ENCODE peak calls at places on chromosomes 13 and 19, in five cellular contexts. One of them, this sample, is unnamed.

GRCh38 chr19:6126335-6126974 is 9.0 kb upstream of the ACSBG2 start:
- DNase-seq in GM23338: peak
- DNase-seq in left ventricle myocardium inferior: no peak
- DNase-seq in lower leg skin: no peak
- DNase-seq in naive thymus-derived CD4-positive, alpha-beta T cell: no peak
- DNase-seq in this sample: no peak

GRCh38 chr19:52585101-52585500 is 15.0 kb downstream of the ZNF701 start:
- DNase-seq in left ventricle myocardium inferior: no peak
- DNase-seq in naive thymus-derived CD4-positive, alpha-beta T cell: no peak
- DNase-seq in GM23338: peak
- DNase-seq in lower leg skin: peak
- DNase-seq in this sample: no peak

GRCh38 chr13:113410472-113411201 is 42.7 kb downstream of the ADPRHL1 start:
- DNase-seq in lower leg skin: no peak
- DNase-seq in left ventricle myocardium inferior: no peak
- DNase-seq in naive thymus-derived CD4-positive, alpha-beta T cell: no peak
- DNase-seq in GM23338: no peak
- DNase-seq in this sample: no peak

GRCh38 chr13:73579574-73580274 is 520.9 kb downstream of the KLF5 start:
- DNase-seq in lower leg skin: no peak
- DNase-seq in naive thymus-derived CD4-positive, alpha-beta T cell: no peak
- DNase-seq in left ventricle myocardium inferior: no peak
- DNase-seq in GM23338: no peak
- DNase-seq in this sample: no peak

GRCh38 chr13:66200555-66200954 is 1029.6 kb downstream of the PCDH9 start:
- DNase-seq in naive thymus-derived CD4-positive, alpha-beta T cell: no peak
- DNase-seq in GM23338: no peak
- DNase-seq in left ventricle myocardium inferior: no peak
- DNase-seq in lower leg skin: no peak
- DNase-seq in this sample: no peak

GRCh38 chr19:10159610-10160009 is 35.1 kb downstream of the DNMT1 start:
- DNase-seq in naive thymus-derived CD4-positive, alpha-beta T cell: no peak
- DNase-seq in lower leg skin: no peak
- DNase-seq in GM23338: no peak
- DNase-seq in left ventricle myocardium inferior: no peak
- DNase-seq in this sample: no peak

GRCh38 chr13:67557642-67558241 is 327.6 kb upstream of the PCDH9 start:
- DNase-seq in left ventricle myocardium inferior: no peak
- DNase-seq in lower leg skin: no peak
- DNase-seq in GM23338: no peak
- DNase-seq in naive thymus-derived CD4-positive, alpha-beta T cell: no peak
- DNase-seq in this sample: no peak

GRCh38 chr13:110771194-110771593 is 57.7 kb downstream of the ING1 start:
- DNase-seq in left ventricle myocardium inferior: no peak
- DNase-seq in lower leg skin: no peak
- DNase-seq in naive thymus-derived CD4-positive, alpha-beta T cell: no peak
- DNase-seq in GM23338: no peak
- DNase-seq in this sample: no peak

GRCh38 chr13:75489502-75490263 is 7.7 kb upstream of the TBC1D4 start:
- DNase-seq in left ventricle myocardium inferior: no peak
- DNase-seq in GM23338: no peak
- DNase-seq in naive thymus-derived CD4-positive, alpha-beta T cell: no peak
- DNase-seq in lower leg skin: no peak
- DNase-seq in this sample: no peak

GRCh38 chr19:52603558-52604207 is 33.6 kb downstream of the ZNF701 start:
- DNase-seq in GM23338: no peak
- DNase-seq in lower leg skin: peak
- DNase-seq in naive thymus-derived CD4-positive, alpha-beta T cell: no peak
- DNase-seq in left ventricle myocardium inferior: no peak
- DNase-seq in this sample: no peak

GRCh38 chr19:35379992-35380391 is 9.1 kb downstream of the GPR42 start:
- DNase-seq in left ventricle myocardium inferior: no peak
- DNase-seq in lower leg skin: peak
- DNase-seq in GM23338: no peak
- DNase-seq in naive thymus-derived CD4-positive, alpha-beta T cell: no peak
- DNase-seq in this sample: no peak

GRCh38 chr19:18291590-18292459 is 10.4 kb upstream of the JUND start:
- DNase-seq in naive thymus-derived CD4-positive, alpha-beta T cell: peak
- DNase-seq in left ventricle myocardium inferior: peak
- DNase-seq in GM23338: peak
- DNase-seq in lower leg skin: peak
- DNase-seq in this sample: peak

GRCh38 chr19:15562861-15563260 is 52.2 kb upstream of the CYP4F8 start:
- DNase-seq in lower leg skin: no peak
- DNase-seq in left ventricle myocardium inferior: no peak
- DNase-seq in GM23338: no peak
- DNase-seq in naive thymus-derived CD4-positive, alpha-beta T cell: no peak
- DNase-seq in this sample: no peak

GRCh38 chr19:35266149-35266903 is 2.4 kb upstream of the USF2 start:
- DNase-seq in left ventricle myocardium inferior: no peak
- DNase-seq in lower leg skin: peak
- DNase-seq in GM23338: no peak
- DNase-seq in naive thymus-derived CD4-positive, alpha-beta T cell: no peak
- DNase-seq in this sample: no peak

GRCh38 chr13:67229438-67230242 is 496 bp downstream of the PCDH9 start:
- DNase-seq in left ventricle myocardium inferior: no peak
- DNase-seq in lower leg skin: no peak
- DNase-seq in naive thymus-derived CD4-positive, alpha-beta T cell: peak
- DNase-seq in GM23338: peak
- DNase-seq in this sample: no peak

GRCh38 chr13:45747071-45747470 is 45.0 kb downstream of the CBY2 start:
- DNase-seq in naive thymus-derived CD4-positive, alpha-beta T cell: no peak
- DNase-seq in GM23338: no peak
- DNase-seq in lower leg skin: no peak
- DNase-seq in left ventricle myocardium inferior: no peak
- DNase-seq in this sample: no peak

GRCh38 chr13:99687728-99688397 is 186.6 kb downstream of the TM9SF2 start:
- DNase-seq in GM23338: peak
- DNase-seq in naive thymus-derived CD4-positive, alpha-beta T cell: no peak
- DNase-seq in left ventricle myocardium inferior: no peak
- DNase-seq in lower leg skin: no peak
- DNase-seq in this sample: no peak

GRCh38 chr13:50094615-50095293 is 79.5 kb downstream of the KCNRG start:
- DNase-seq in lower leg skin: no peak
- DNase-seq in left ventricle myocardium inferior: no peak
- DNase-seq in naive thymus-derived CD4-positive, alpha-beta T cell: no peak
- DNase-seq in GM23338: no peak
- DNase-seq in this sample: no peak

GRCh38 chr13:29589234-29589633 is 6.3 kb downstream of the SLC7A1 start:
- DNase-seq in naive thymus-derived CD4-positive, alpha-beta T cell: no peak
- DNase-seq in lower leg skin: no peak
- DNase-seq in left ventricle myocardium inferior: no peak
- DNase-seq in GM23338: no peak
- DNase-seq in this sample: no peak

GRCh38 chr19:48969276-48970138 is 4.4 kb downstream of the FTL start:
- DNase-seq in lower leg skin: no peak
- DNase-seq in GM23338: peak
- DNase-seq in naive thymus-derived CD4-positive, alpha-beta T cell: no peak
- DNase-seq in left ventricle myocardium inferior: no peak
- DNase-seq in this sample: no peak

GRCh38 chr19:29524201-29524911 is 1.4 kb upstream of the VSTM2B start:
- DNase-seq in lower leg skin: no peak
- DNase-seq in naive thymus-derived CD4-positive, alpha-beta T cell: no peak
- DNase-seq in left ventricle myocardium inferior: peak
- DNase-seq in GM23338: peak
- DNase-seq in this sample: no peak

GRCh38 chr19:33905473-33905936 is 108.8 kb downstream of the KCTD15 start:
- DNase-seq in GM23338: peak
- DNase-seq in naive thymus-derived CD4-positive, alpha-beta T cell: no peak
- DNase-seq in left ventricle myocardium inferior: peak
- DNase-seq in lower leg skin: no peak
- DNase-seq in this sample: no peak

GRCh38 chr19:48966541-48967345 is 1.6 kb downstream of the FTL start:
- DNase-seq in left ventricle myocardium inferior: no peak
- DNase-seq in lower leg skin: no peak
- DNase-seq in naive thymus-derived CD4-positive, alpha-beta T cell: no peak
- DNase-seq in GM23338: no peak
- DNase-seq in this sample: no peak

GRCh38 chr13:112103971-112104872 is 37.3 kb downstream of the SOX1 start:
- DNase-seq in left ventricle myocardium inferior: no peak
- DNase-seq in GM23338: peak
- DNase-seq in naive thymus-derived CD4-positive, alpha-beta T cell: no peak
- DNase-seq in lower leg skin: no peak
- DNase-seq in this sample: no peak

GRCh38 chr19:34847393-34847792 is 74.4 kb upstream of the ZNF599 start:
- DNase-seq in GM23338: no peak
- DNase-seq in left ventricle myocardium inferior: no peak
- DNase-seq in lower leg skin: no peak
- DNase-seq in naive thymus-derived CD4-positive, alpha-beta T cell: no peak
- DNase-seq in this sample: no peak

GRCh38 chr13:59776924-59777690 is 386.6 kb downstream of the DIAPH3 start:
- DNase-seq in GM23338: no peak
- DNase-seq in left ventricle myocardium inferior: no peak
- DNase-seq in naive thymus-derived CD4-positive, alpha-beta T cell: no peak
- DNase-seq in lower leg skin: no peak
- DNase-seq in this sample: no peak

GRCh38 chr13:30779608-30780007 is 44.3 kb downstream of the ALOX5AP start:
- DNase-seq in lower leg skin: no peak
- DNase-seq in left ventricle myocardium inferior: no peak
- DNase-seq in GM23338: no peak
- DNase-seq in naive thymus-derived CD4-positive, alpha-beta T cell: no peak
- DNase-seq in this sample: no peak

GRCh38 chr13:40792284-40793051 is 3.1 kb downstream of the SLC25A15 start:
- DNase-seq in lower leg skin: no peak
- DNase-seq in naive thymus-derived CD4-positive, alpha-beta T cell: no peak
- DNase-seq in GM23338: no peak
- DNase-seq in left ventricle myocardium inferior: no peak
- DNase-seq in this sample: no peak

GRCh38 chr13:75468098-75468497 is 13.9 kb downstream of the TBC1D4 start:
- DNase-seq in lower leg skin: no peak
- DNase-seq in naive thymus-derived CD4-positive, alpha-beta T cell: no peak
- DNase-seq in GM23338: no peak
- DNase-seq in left ventricle myocardium inferior: no peak
- DNase-seq in this sample: no peak

GRCh38 chr19:46721269-46722003 is 4.5 kb upstream of the PRKD2 start:
- DNase-seq in lower leg skin: no peak
- DNase-seq in GM23338: peak
- DNase-seq in left ventricle myocardium inferior: no peak
- DNase-seq in naive thymus-derived CD4-positive, alpha-beta T cell: no peak
- DNase-seq in this sample: no peak

GRCh38 chr19:35135389-35135909 is 590 bp upstream of the LGI4 start:
- DNase-seq in GM23338: peak
- DNase-seq in naive thymus-derived CD4-positive, alpha-beta T cell: peak
- DNase-seq in lower leg skin: peak
- DNase-seq in left ventricle myocardium inferior: peak
- DNase-seq in this sample: peak

GRCh38 chr13:43407023-43407581 is 379.7 kb downstream of the ENOX1 start:
- DNase-seq in GM23338: no peak
- DNase-seq in naive thymus-derived CD4-positive, alpha-beta T cell: no peak
- DNase-seq in lower leg skin: no peak
- DNase-seq in left ventricle myocardium inferior: no peak
- DNase-seq in this sample: no peak

DNA sequence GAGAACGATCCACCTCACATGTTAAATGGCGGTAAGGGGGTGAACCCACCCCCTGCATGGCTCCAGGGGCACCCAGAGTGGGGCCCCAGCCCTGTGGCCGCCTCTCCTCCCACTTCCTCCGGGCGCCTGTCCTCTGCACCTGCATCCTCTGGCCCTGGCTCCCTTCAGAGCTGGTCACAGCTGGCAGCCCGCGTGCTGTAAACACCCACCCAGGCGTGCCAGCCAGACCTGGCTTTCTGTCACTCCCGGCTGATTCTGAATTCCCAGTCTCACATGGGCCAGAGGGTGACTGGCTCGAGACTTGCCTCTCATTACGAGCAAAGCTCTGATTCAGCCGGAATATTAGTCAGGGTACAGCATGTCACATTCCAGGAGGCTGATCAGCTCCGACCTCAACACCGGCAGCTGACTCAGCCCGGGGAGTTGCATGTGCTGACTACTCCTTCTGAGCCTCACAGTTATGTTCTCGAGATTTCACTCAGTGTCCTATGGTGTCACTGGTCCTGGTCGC is 75.1 kb downstream of the GNG7 start:
- DNase-seq in left ventricle myocardium inferior: peak
- DNase-seq in GM23338: no peak
- DNase-seq in lower leg skin: peak
- DNase-seq in naive thymus-derived CD4-positive, alpha-beta T cell: no peak
- DNase-seq in this sample: no peak
- H3K4me3 ChIP-seq in left ventricle myocardium inferior: no peak
- H3K4me3 ChIP-seq in GM23338: no peak
- H3K4me3 ChIP-seq in lower leg skin: no peak
- H3K4me3 ChIP-seq in naive thymus-derived CD4-positive, alpha-beta T cell: no peak
- H3K4me3 ChIP-seq in this sample: no peak

GRCh38 chr13:21137696-21138095 is 38.7 kb downstream of the SKA3 start:
- DNase-seq in naive thymus-derived CD4-positive, alpha-beta T cell: no peak
- DNase-seq in lower leg skin: no peak
- DNase-seq in GM23338: no peak
- DNase-seq in left ventricle myocardium inferior: no peak
- DNase-seq in this sample: no peak
- H3K4me3 ChIP-seq in naive thymus-derived CD4-positive, alpha-beta T cell: no peak
- H3K4me3 ChIP-seq in lower leg skin: no peak
- H3K4me3 ChIP-seq in GM23338: no peak
- H3K4me3 ChIP-seq in left ventricle myocardium inferior: no peak
- H3K4me3 ChIP-seq in this sample: no peak

DNA sequence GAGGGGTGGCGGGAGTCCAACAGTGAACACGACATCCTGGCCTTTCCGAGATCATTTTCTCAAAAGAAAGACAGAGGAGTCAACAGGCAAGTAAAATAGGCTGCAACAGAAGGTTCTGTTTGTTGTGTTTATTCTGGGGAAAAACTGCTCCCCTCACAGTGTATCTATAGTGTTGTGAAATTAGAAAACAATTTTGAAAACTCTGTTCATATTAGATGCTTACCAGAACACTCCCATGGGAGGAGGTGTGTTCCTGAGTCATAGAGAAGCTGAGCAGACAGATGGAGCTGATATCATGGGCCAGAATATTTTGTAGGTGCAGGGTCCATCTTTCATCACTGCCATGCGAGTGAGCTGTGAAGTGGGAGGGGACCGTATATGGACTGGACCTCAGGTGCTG is 37.0 kb downstream of the PABPC3 start:
- DNase-seq in lower leg skin: no peak
- DNase-seq in GM23338: no peak
- DNase-seq in naive thymus-derived CD4-positive, alpha-beta T cell: no peak
- DNase-seq in left ventricle myocardium inferior: no peak
- DNase-seq in this sample: no peak
- H3K4me3 ChIP-seq in lower leg skin: no peak
- H3K4me3 ChIP-seq in GM23338: no peak
- H3K4me3 ChIP-seq in naive thymus-derived CD4-positive, alpha-beta T cell: no peak
- H3K4me3 ChIP-seq in left ventricle myocardium inferior: no peak
- H3K4me3 ChIP-seq in this sample: no peak

GRCh38 chr13:71864094-71864980 is 2.7 kb downstream of the DACH1 start:
- DNase-seq in left ventricle myocardium inferior: peak
- DNase-seq in GM23338: peak
- DNase-seq in naive thymus-derived CD4-positive, alpha-beta T cell: peak
- DNase-seq in lower leg skin: no peak
- DNase-seq in this sample: no peak
- H3K4me3 ChIP-seq in left ventricle myocardium inferior: peak
- H3K4me3 ChIP-seq in GM23338: peak
- H3K4me3 ChIP-seq in naive thymus-derived CD4-positive, alpha-beta T cell: peak
- H3K4me3 ChIP-seq in lower leg skin: peak
- H3K4me3 ChIP-seq in this sample: peak

GRCh38 chr19:919157-920050 is 2.3 kb downstream of the KISS1R start:
- DNase-seq in GM23338: peak
- DNase-seq in lower leg skin: no peak
- DNase-seq in left ventricle myocardium inferior: no peak
- DNase-seq in naive thymus-derived CD4-positive, alpha-beta T cell: no peak
- DNase-seq in this sample: no peak
- H3K4me3 ChIP-seq in GM23338: peak
- H3K4me3 ChIP-seq in lower leg skin: no peak
- H3K4me3 ChIP-seq in left ventricle myocardium inferior: peak
- H3K4me3 ChIP-seq in naive thymus-derived CD4-positive, alpha-beta T cell: peak
- H3K4me3 ChIP-seq in this sample: peak

GRCh38 chr13:102825400-102825799 is 20.4 kb upstream of the ERCC5 start:
- DNase-seq in GM23338: peak
- DNase-seq in lower leg skin: no peak
- DNase-seq in naive thymus-derived CD4-positive, alpha-beta T cell: no peak
- DNase-seq in left ventricle myocardium inferior: no peak
- DNase-seq in this sample: no peak
- H3K4me3 ChIP-seq in GM23338: no peak
- H3K4me3 ChIP-seq in lower leg skin: no peak
- H3K4me3 ChIP-seq in naive thymus-derived CD4-positive, alpha-beta T cell: no peak
- H3K4me3 ChIP-seq in left ventricle myocardium inferior: no peak
- H3K4me3 ChIP-seq in this sample: no peak

This sample was measured in effector memory CD4-positive, alpha-beta T cell.